ENCODE peak calls at places on chromosomes 5 and 9, in eight cellular contexts. K is activated B cell treated with CpG ODN at 0.5 μM for 24 hours, Q is stomach, H is AG10803, J is GM13976, E is heart right ventricle, I is heart left ventricle, F is HL-60. X is an unnamed sample.

GRCh38 chr9:2704504-2704903 is 12.8 kb upstream of the KCNV2 start:
- DNase-seq in K (no peak), Q (no peak), H (peak; percentile 61), J (no peak), E (no peak), I (no peak), F (peak; percentile 36), X (no peak)

GRCh38 chr9:4334439-4334838 is 34.6 kb upstream of the GLIS3 start:
- DNase-seq in K (no peak), Q (peak; percentile 83), H (no peak), J (no peak), E (peak; percentile 27), I (peak; percentile 32), F (no peak), X (peak; percentile 98)

GRCh38 chr5:169197343-169197742 is 103.6 kb downstream of the SLIT3 start:
- DNase-seq in K (no peak), Q (peak; percentile 69), H (peak; percentile 15), J (no peak), E (no peak), I (peak; percentile 14), F (no peak), X (no peak)

GRCh38 chr5:159156839-159157238 is 52.5 kb downstream of the RNF145 start:
- DNase-seq in K (no peak), Q (no peak), H (peak; percentile 73), J (peak; percentile 57), E (no peak), I (peak; percentile 40), F (peak; percentile 39), X (peak; percentile 22)

GRCh38 chr5:102578362-102578761 is 79.6 kb upstream of the SLCO6A1 start:
- DNase-seq in K (no peak), Q (no peak), H (no peak), J (no peak), E (no peak), I (no peak), F (no peak), X (no peak)

GRCh38 chr5:21573915-21574314 is 1279.2 kb downstream of the CDH12 start:
- DNase-seq in K (no peak), Q (no peak), H (no peak), J (no peak), E (no peak), I (no peak), F (no peak), X (no peak)

GRCh38 chr5:125612356-125613149 is 810.7 kb upstream of the GRAMD2B start:
- DNase-seq in K (no peak), Q (no peak), H (no peak), J (no peak), E (no peak), I (no peak), F (no peak), X (no peak)

GRCh38 chr5:137594717-137595116 is 95.6 kb upstream of the SPOCK1 start:
- DNase-seq in K (no peak), Q (no peak), H (no peak), J (no peak), E (no peak), I (no peak), F (no peak), X (no peak)

GRCh38 chr9:96222132-96222531 is 79.8 kb downstream of the HSD17B3 start:
- DNase-seq in K (no peak), Q (no peak), H (no peak), J (no peak), E (no peak), I (no peak), F (no peak), X (no peak)

GRCh38 chr9:80874276-80874675 is 815.1 kb downstream of the TLE1 start:
- DNase-seq in K (no peak), Q (no peak), H (peak; percentile 62), J (no peak), E (no peak), I (no peak), F (no peak), X (no peak)

GRCh38 chr5:56620903-56621680 is 194.3 kb upstream of the MAP3K1 start:
- DNase-seq in K (no peak), Q (no peak), H (peak; percentile 77), J (no peak), E (no peak), I (no peak), F (no peak), X (no peak)

GRCh38 chr9:16398676-16399075 is 471.8 kb downstream of the BNC2 start:
- DNase-seq in K (no peak), Q (no peak), H (no peak), J (no peak), E (no peak), I (no peak), F (no peak), X (no peak)

GRCh38 chr5:68086857-68087256 is 128.7 kb upstream of the PIK3R1 start:
- DNase-seq in K (no peak), Q (no peak), H (peak; percentile 92), J (no peak), E (no peak), I (peak; percentile 25), F (no peak), X (peak; percentile 51)

DNA sequence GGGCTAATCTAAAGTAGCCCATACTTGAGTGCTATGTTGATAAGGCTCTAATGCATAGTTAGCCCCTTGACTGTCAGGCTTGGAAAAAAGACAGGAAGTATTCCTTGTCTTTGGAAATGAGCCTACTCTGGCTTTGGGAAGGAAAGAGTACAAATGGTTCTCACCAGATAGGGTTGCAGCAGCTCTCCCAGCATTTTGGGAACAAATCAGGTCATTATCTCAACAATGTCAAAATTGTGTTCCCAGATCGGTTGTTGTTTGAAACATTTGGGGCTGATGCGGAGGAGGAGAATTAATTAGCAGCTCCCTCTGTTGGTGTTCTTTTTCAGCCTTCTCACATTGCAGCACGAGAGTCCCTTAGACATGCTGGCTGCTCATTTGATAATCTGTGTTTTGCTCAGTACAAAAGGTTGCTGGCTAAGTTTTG is 294.7 kb upstream of the DMRT1 start:
- DNase-seq in K (no peak), Q (no peak), H (no peak), J (no peak), E (no peak), I (no peak), F (no peak), X (no peak)
- TF ChIP-seq CTCF in K (no peak), Q (no peak), H (peak; percentile 32), J (no peak), E (peak; percentile 65), I (peak; percentile 24), F (no peak), X (peak; percentile 53)

GRCh38 chr5:86546050-86546449 is 71.7 kb upstream of the COX7C start:
- DNase-seq in K (no peak), Q (no peak), H (no peak), J (no peak), E (no peak), I (no peak), F (no peak), X (no peak)

GRCh38 chr5:86542532-86542931 is 75.2 kb upstream of the COX7C start:
- DNase-seq in K (no peak), Q (no peak), H (no peak), J (no peak), E (no peak), I (no peak), F (no peak), X (no peak)

DNA sequence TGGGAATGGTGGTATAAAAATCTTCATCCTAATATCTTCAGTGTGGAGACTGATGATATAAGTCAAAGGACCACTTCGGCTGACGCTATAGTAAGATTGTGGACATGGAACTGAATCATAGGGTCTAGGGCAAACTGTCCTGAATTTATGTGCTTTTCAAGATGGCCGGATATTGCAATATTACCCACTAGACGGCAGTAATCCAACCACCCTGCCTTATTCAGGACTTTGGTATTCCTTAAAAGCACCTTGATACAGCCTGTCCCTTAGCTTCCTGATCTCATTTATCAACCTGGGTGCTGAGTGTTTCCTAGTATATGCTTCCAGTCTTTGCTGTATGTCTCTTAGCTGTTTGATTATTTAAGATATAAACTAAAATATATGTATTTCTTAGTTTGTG is 71.2 kb upstream of the COX7C start:
- DNase-seq in K (no peak), Q (no peak), H (no peak), J (no peak), E (no peak), I (no peak), F (no peak), X (no peak)
- TF ChIP-seq CTCF in K (no peak), Q (no peak), H (no peak), J (no peak), E (no peak), I (no peak), F (no peak), X (peak; percentile 40)

DNA sequence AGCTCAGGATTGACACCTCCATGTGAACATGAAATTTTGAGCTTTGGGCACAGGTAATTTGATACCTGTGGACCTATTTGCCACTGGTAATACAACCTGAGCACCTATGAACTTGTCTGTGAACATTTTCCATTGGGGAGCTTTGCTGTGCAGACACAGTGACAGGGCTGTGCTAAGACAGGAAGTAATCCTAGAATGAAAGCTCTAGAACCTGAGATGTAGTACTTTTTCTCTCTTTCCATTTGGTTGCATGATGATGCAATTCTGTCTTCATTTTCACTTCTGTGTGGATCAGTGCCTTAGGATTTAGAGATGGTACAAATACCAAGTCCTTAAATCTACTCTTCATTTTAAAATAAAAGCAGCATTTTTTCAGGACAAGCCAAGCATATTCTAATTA is 216.9 kb downstream of the NR3C1 start:
- DNase-seq in K (no peak), Q (no peak), H (no peak), J (no peak), E (no peak), I (no peak), F (no peak), X (no peak)
- TF ChIP-seq CTCF in K (no peak), Q (no peak), H (no peak), J (no peak), E (no peak), I (no peak), F (no peak), X (no peak)

GRCh38 chr5:150588495-150588890 is 52.0 kb upstream of the SYNPO start:
- DNase-seq in K (no peak), Q (no peak), H (no peak), J (no peak), E (no peak), I (no peak), F (no peak), X (no peak)

GRCh38 chr5:150587016-150587415 is 53.4 kb upstream of the SYNPO start:
- DNase-seq in K (no peak), Q (no peak), H (no peak), J (no peak), E (no peak), I (no peak), F (no peak), X (no peak)

GRCh38 chr5:150587830-150588494 is 52.5 kb upstream of the SYNPO start:
- DNase-seq in K (no peak), Q (no peak), H (peak; percentile 13), J (no peak), E (no peak), I (no peak), F (no peak), X (no peak)

GRCh38 chr5:150590979-150591411 is 49.5 kb upstream of the SYNPO start:
- DNase-seq in K (no peak), Q (no peak), H (no peak), J (no peak), E (peak; percentile 64), I (peak; percentile 87), F (no peak), X (no peak)

GRCh38 chr5:150589791-150590601 is 50.5 kb upstream of the SYNPO start:
- DNase-seq in K (peak; percentile 4), Q (peak; percentile 57), H (peak; percentile 61), J (no peak), E (peak; percentile 72), I (peak; percentile 82), F (no peak), X (no peak)
- TF ChIP-seq CTCF in K (no peak), Q (peak; percentile 58), H (peak; percentile 72), J (peak; percentile 4), E (peak; percentile 94), I (peak; percentile 70), F (no peak), X (peak; percentile 61)